ENCODE peak calls at places on chromosomes 2 and 18, in seven cellular contexts. One of them, this sample, is unnamed.

GRCh38 chr18:11981383-11981632 is at the start of gene IMPA2:
- DNase-seq in IMR-90: no peak
- DNase-seq in endothelial cell of umbilical vein: no peak
- DNase-seq in neural progenitor cell: no peak
- DNase-seq in trophoblast cell: no peak
- DNase-seq in astrocyte: no peak
- DNase-seq in H9: no peak
- DNase-seq in this sample: no peak

GRCh38 chr2:159285929-159286708 is at the start of gene WDSUB1:
- DNase-seq in IMR-90: peak
- DNase-seq in endothelial cell of umbilical vein: peak
- DNase-seq in neural progenitor cell: peak
- DNase-seq in trophoblast cell: peak
- DNase-seq in astrocyte: peak
- DNase-seq in H9: peak
- DNase-seq in this sample: no peak

GRCh38 chr2:30771200-30771599 is 36.0 kb downstream of the CAPN13 start:
- DNase-seq in IMR-90: no peak
- DNase-seq in endothelial cell of umbilical vein: no peak
- DNase-seq in neural progenitor cell: no peak
- DNase-seq in trophoblast cell: no peak
- DNase-seq in astrocyte: no peak
- DNase-seq in H9: no peak
- DNase-seq in this sample: no peak

GRCh38 chr2:236119476-236119875 is 48.7 kb downstream of the GBX2 start:
- DNase-seq in IMR-90: no peak
- DNase-seq in endothelial cell of umbilical vein: no peak
- DNase-seq in neural progenitor cell: no peak
- DNase-seq in trophoblast cell: no peak
- DNase-seq in astrocyte: no peak
- DNase-seq in H9: no peak
- DNase-seq in this sample: no peak

GRCh38 chr18:55694291-55694690 is 106.3 kb upstream of the TCF4 start:
- DNase-seq in IMR-90: peak
- DNase-seq in endothelial cell of umbilical vein: no peak
- DNase-seq in neural progenitor cell: no peak
- DNase-seq in trophoblast cell: peak
- DNase-seq in astrocyte: peak
- DNase-seq in H9: no peak
- DNase-seq in this sample: no peak

GRCh38 chr2:241777167-241777685 is 604 bp downstream of the GAL3ST2 start:
- DNase-seq in IMR-90: no peak
- DNase-seq in endothelial cell of umbilical vein: no peak
- DNase-seq in neural progenitor cell: no peak
- DNase-seq in trophoblast cell: no peak
- DNase-seq in astrocyte: no peak
- DNase-seq in H9: no peak
- DNase-seq in this sample: no peak

GRCh38 chr2:159711562-159712193 is 628 bp upstream of the MARCHF7 start:
- DNase-seq in IMR-90: no peak
- DNase-seq in endothelial cell of umbilical vein: no peak
- DNase-seq in neural progenitor cell: no peak
- DNase-seq in trophoblast cell: no peak
- DNase-seq in astrocyte: peak
- DNase-seq in H9: no peak
- DNase-seq in this sample: no peak

GRCh38 chr2:100197643-100198153 is 55.3 kb upstream of the AFF3 start:
- DNase-seq in IMR-90: peak
- DNase-seq in endothelial cell of umbilical vein: peak
- DNase-seq in neural progenitor cell: peak
- DNase-seq in trophoblast cell: no peak
- DNase-seq in astrocyte: peak
- DNase-seq in H9: peak
- DNase-seq in this sample: no peak

GRCh38 chr2:150644298-150645067 is 157.0 kb upstream of the RND3 start:
- DNase-seq in IMR-90: peak
- DNase-seq in endothelial cell of umbilical vein: no peak
- DNase-seq in neural progenitor cell: no peak
- DNase-seq in trophoblast cell: peak
- DNase-seq in astrocyte: peak
- DNase-seq in H9: no peak
- DNase-seq in this sample: no peak

GRCh38 chr2:177622516-177622915 is 229.9 kb downstream of the AGPS start:
- DNase-seq in IMR-90: no peak
- DNase-seq in endothelial cell of umbilical vein: no peak
- DNase-seq in neural progenitor cell: peak
- DNase-seq in trophoblast cell: peak
- DNase-seq in astrocyte: no peak
- DNase-seq in H9: peak
- DNase-seq in this sample: no peak

GRCh38 chr2:3618367-3618766 is 23.5 kb downstream of the COLEC11 start:
- DNase-seq in IMR-90: no peak
- DNase-seq in endothelial cell of umbilical vein: no peak
- DNase-seq in neural progenitor cell: no peak
- DNase-seq in trophoblast cell: no peak
- DNase-seq in astrocyte: no peak
- DNase-seq in H9: no peak
- DNase-seq in this sample: no peak

GRCh38 chr2:3624059-3624794 is 29.3 kb downstream of the COLEC11 start:
- DNase-seq in IMR-90: peak
- DNase-seq in endothelial cell of umbilical vein: no peak
- DNase-seq in neural progenitor cell: no peak
- DNase-seq in trophoblast cell: no peak
- DNase-seq in astrocyte: no peak
- DNase-seq in H9: no peak
- DNase-seq in this sample: no peak

GRCh38 chr2:3622967-3623366 is 28.1 kb downstream of the COLEC11 start:
- DNase-seq in IMR-90: no peak
- DNase-seq in endothelial cell of umbilical vein: no peak
- DNase-seq in neural progenitor cell: no peak
- DNase-seq in trophoblast cell: no peak
- DNase-seq in astrocyte: no peak
- DNase-seq in H9: no peak
- DNase-seq in this sample: no peak

GRCh38 chr2:3619033-3619432 is 24.1 kb downstream of the COLEC11 start:
- DNase-seq in IMR-90: no peak
- DNase-seq in endothelial cell of umbilical vein: no peak
- DNase-seq in neural progenitor cell: no peak
- DNase-seq in trophoblast cell: no peak
- DNase-seq in astrocyte: no peak
- DNase-seq in H9: no peak
- DNase-seq in this sample: no peak

GRCh38 chr2:3620834-3621233 is 25.9 kb downstream of the COLEC11 start:
- DNase-seq in IMR-90: peak
- DNase-seq in endothelial cell of umbilical vein: no peak
- DNase-seq in neural progenitor cell: no peak
- DNase-seq in trophoblast cell: no peak
- DNase-seq in astrocyte: peak
- DNase-seq in H9: no peak
- DNase-seq in this sample: peak
- H3K27ac ChIP-seq in IMR-90: no peak
- H3K27ac ChIP-seq in endothelial cell of umbilical vein: no peak
- H3K27ac ChIP-seq in neural progenitor cell: no peak
- H3K27ac ChIP-seq in trophoblast cell: no peak
- H3K27ac ChIP-seq in astrocyte: no peak
- H3K27ac ChIP-seq in H9: no peak
- H3K27ac ChIP-seq in this sample: peak

GRCh38 chr2:167183916-167184315 is 295.6 kb downstream of the XIRP2 start:
- DNase-seq in IMR-90: no peak
- DNase-seq in endothelial cell of umbilical vein: no peak
- DNase-seq in neural progenitor cell: no peak
- DNase-seq in trophoblast cell: no peak
- DNase-seq in astrocyte: no peak
- DNase-seq in H9: no peak
- DNase-seq in this sample: no peak
- H3K9ac ChIP-seq in IMR-90: no peak
- H3K9ac ChIP-seq in endothelial cell of umbilical vein: no peak
- H3K9ac ChIP-seq in neural progenitor cell: no peak
- H3K9ac ChIP-seq in trophoblast cell: no peak
- H3K9ac ChIP-seq in astrocyte: no peak
- H3K9ac ChIP-seq in H9: no peak
- H3K9ac ChIP-seq in this sample: no peak

DNA sequence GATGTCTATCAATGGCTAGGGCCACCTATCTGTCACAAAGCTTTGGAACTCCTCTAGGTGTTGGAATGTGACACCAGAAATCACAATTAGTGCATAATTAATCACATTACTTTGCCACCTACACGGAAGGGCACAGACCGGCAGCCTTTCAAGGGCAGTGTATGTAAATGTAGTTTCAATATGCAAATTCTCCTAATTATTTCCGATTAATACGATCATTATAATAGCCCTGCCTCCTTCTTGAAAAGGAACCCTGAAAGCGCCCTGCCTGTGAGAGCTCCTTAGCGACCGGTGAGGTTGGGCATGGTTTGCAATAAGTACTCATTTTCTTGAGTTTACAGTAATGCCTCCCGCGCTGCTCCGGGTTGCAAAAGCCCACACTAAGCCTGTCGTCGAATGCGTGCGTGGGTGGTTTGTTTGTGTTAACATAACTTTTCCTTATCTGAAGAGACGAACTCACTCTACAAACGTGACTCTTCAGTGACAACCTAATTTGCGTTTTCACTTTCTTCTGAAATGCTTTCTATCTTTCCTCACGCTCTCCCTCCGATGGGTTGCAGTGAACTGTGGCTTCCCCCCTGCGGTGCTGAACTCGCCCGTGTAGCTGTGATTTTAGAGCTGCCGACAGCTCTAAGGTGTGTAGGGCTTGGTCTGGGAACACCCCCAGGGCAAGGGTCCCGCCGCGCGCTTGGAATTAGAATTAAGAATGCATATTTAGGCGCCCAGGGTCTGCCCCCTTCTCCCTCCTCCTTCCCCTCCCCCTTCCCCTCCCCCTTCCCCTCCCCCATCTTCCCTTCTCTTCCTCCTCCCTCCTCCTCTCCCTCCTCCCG is 710 bp upstream of the ID2 start:
- DNase-seq in IMR-90: peak
- DNase-seq in endothelial cell of umbilical vein: peak
- DNase-seq in neural progenitor cell: peak
- DNase-seq in trophoblast cell: peak
- DNase-seq in astrocyte: peak
- DNase-seq in H9: peak
- DNase-seq in this sample: no peak
- H3K27ac ChIP-seq in IMR-90: peak
- H3K27ac ChIP-seq in endothelial cell of umbilical vein: peak
- H3K27ac ChIP-seq in neural progenitor cell: no peak
- H3K27ac ChIP-seq in trophoblast cell: peak
- H3K27ac ChIP-seq in astrocyte: peak
- H3K27ac ChIP-seq in H9: peak
- H3K27ac ChIP-seq in this sample: peak

DNA sequence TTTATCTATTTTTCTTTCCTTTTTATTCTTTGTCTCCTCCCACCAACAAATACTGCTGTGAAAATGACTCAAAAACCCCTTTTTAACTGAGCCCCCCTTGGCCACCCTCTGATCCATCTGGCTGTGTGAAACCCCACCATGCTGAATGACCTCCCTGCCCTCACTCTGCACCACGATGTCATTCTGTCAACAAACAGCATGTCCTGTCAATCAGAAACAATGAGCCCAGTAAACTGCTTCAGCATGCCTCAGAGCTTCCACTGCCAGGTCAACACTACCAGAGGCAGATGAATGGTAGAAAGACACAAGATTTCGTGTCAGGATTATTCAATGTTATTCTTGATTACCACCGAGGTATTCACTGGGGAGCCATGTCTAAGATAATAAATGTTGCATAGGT is 76.8 kb downstream of the LRP2 start:
- DNase-seq in IMR-90: no peak
- DNase-seq in endothelial cell of umbilical vein: no peak
- DNase-seq in neural progenitor cell: peak
- DNase-seq in trophoblast cell: no peak
- DNase-seq in astrocyte: no peak
- DNase-seq in H9: no peak
- DNase-seq in this sample: no peak
- H3K9ac ChIP-seq in IMR-90: no peak
- H3K9ac ChIP-seq in endothelial cell of umbilical vein: no peak
- H3K9ac ChIP-seq in neural progenitor cell: no peak
- H3K9ac ChIP-seq in trophoblast cell: no peak
- H3K9ac ChIP-seq in astrocyte: no peak
- H3K9ac ChIP-seq in H9: no peak
- H3K9ac ChIP-seq in this sample: no peak

DNA sequence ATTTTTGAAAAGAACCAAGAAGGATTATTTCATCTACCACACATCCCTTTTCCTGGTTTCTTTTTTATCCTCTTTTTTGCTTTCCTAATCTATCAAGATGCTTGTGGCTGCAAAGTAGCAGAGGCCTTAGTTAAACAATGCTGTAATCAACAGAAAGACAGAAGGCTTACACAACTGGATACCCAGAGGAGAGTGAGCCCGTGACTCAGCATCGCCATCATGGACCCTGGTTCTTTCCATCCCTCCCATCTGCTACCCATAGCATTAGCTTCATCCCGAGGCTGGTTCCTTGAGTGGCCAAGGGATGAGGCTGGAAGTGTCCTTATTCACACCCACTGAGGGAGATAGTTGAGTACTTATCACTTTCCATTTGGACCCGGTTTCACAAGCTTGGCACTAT is 7.5 kb upstream of the HAAO start:
- DNase-seq in IMR-90: peak
- DNase-seq in endothelial cell of umbilical vein: no peak
- DNase-seq in neural progenitor cell: no peak
- DNase-seq in trophoblast cell: no peak
- DNase-seq in astrocyte: no peak
- DNase-seq in H9: no peak
- DNase-seq in this sample: no peak
- H3K27ac ChIP-seq in IMR-90: peak
- H3K27ac ChIP-seq in endothelial cell of umbilical vein: no peak
- H3K27ac ChIP-seq in neural progenitor cell: no peak
- H3K27ac ChIP-seq in trophoblast cell: no peak
- H3K27ac ChIP-seq in astrocyte: no peak
- H3K27ac ChIP-seq in H9: no peak
- H3K27ac ChIP-seq in this sample: no peak